ENCODE peak calls at places on chromosomes 7 and 10, in nine cellular contexts. X, A, N, Y, O, R, M, P and V are unnamed samples. For H3K27me3, the result is how much of the 10 kb centered on the place peaks cover.

GRCh38 chr7:131188367-131189339 is 139.0 kb upstream of the MKLN1 start:
- DNase-seq in X (peak), A (peak), N (peak), Y (peak), O (peak), R (no peak), M (peak), P (peak), V (peak)

GRCh38 chr10:974785-975074 is 13.5 kb upstream of the GTPBP4 start:
- DNase-seq in X (no peak), A (no peak), N (no peak), Y (no peak), O (no peak), R (no peak), M (no peak), P (no peak), V (no peak)

GRCh38 chr10:119238577-119238976 is 31.2 kb downstream of the GRK5 start:
- DNase-seq in X (no peak), A (peak), N (no peak), Y (no peak), O (no peak), R (no peak), M (no peak), P (no peak), V (no peak)

GRCh38 chr10:3526721-3527120 is 258.3 kb downstream of the KLF6 start:
- DNase-seq in X (no peak), A (peak), N (peak), Y (no peak), O (no peak), R (no peak), M (no peak), P (peak), V (no peak)

GRCh38 chr7:158186406-158186805 is 401.2 kb downstream of the PTPRN2 start:
- DNase-seq in X (no peak), A (no peak), N (no peak), Y (no peak), O (no peak), R (no peak), M (no peak), P (no peak), V (no peak)

GRCh38 chr10:119625570-119626280 is 25.5 kb upstream of the BAG3 start:
- DNase-seq in X (no peak), A (no peak), N (no peak), Y (no peak), O (no peak), R (no peak), M (no peak), P (no peak), V (no peak)

GRCh38 chr10:24858244-24858907 is 94.0 kb downstream of the PRTFDC1 start:
- DNase-seq in X (peak), A (peak), N (peak), Y (no peak), O (no peak), R (peak), M (no peak), P (no peak), V (peak)

GRCh38 chr10:3568983-3569382 is 216.0 kb downstream of the KLF6 start:
- DNase-seq in X (no peak), A (no peak), N (no peak), Y (no peak), O (no peak), R (no peak), M (no peak), P (no peak), V (no peak)

GRCh38 chr10:127905623-127906261 is 1.2 kb upstream of the PTPRE start:
- DNase-seq in X (no peak), A (no peak), N (no peak), Y (no peak), O (no peak), R (no peak), M (no peak), P (no peak), V (no peak)

GRCh38 chr7:114942443-114943175 is 20.7 kb downstream of the MDFIC start:
- DNase-seq in X (no peak), A (no peak), N (no peak), Y (no peak), O (no peak), R (no peak), M (no peak), P (no peak), V (no peak)

GRCh38 chr7:36391436-36392198 is 2.0 kb downstream of the ANLN start:
- DNase-seq in X (peak), A (no peak), N (no peak), Y (no peak), O (no peak), R (no peak), M (peak), P (no peak), V (peak)

GRCh38 chr7:89023146-89023545 is 227.6 kb upstream of the TEX47 start:
- DNase-seq in X (no peak), A (peak), N (no peak), Y (no peak), O (no peak), R (no peak), M (no peak), P (no peak), V (no peak)

GRCh38 chr10:130411496-130412070 is 275.4 kb downstream of the GLRX3 start:
- DNase-seq in X (no peak), A (no peak), N (no peak), Y (no peak), O (no peak), R (no peak), M (no peak), P (no peak), V (no peak)

GRCh38 chr7:80307251-80307856 is 172.7 kb downstream of the GNAI1 start:
- DNase-seq in X (peak), A (peak), N (peak), Y (no peak), O (no peak), R (no peak), M (no peak), P (peak), V (no peak)

GRCh38 chr10:77139145-77139692 is 498.4 kb downstream of the KCNMA1 start:
- DNase-seq in X (no peak), A (no peak), N (no peak), Y (no peak), O (no peak), R (no peak), M (no peak), P (no peak), V (no peak)

GRCh38 chr7:17500718-17501117 is 202.3 kb downstream of the AHR start:
- DNase-seq in X (no peak), A (no peak), N (no peak), Y (no peak), O (no peak), R (no peak), M (no peak), P (no peak), V (no peak)

GRCh38 chr10:69218831-69219230 is 1.3 kb upstream of the HKDC1 start:
- DNase-seq in X (peak), A (no peak), N (peak), Y (no peak), O (no peak), R (no peak), M (no peak), P (no peak), V (no peak)

GRCh38 chr7:128217972-128218652 is 23.0 kb upstream of the LEP start:
- DNase-seq in X (no peak), A (peak), N (peak), Y (peak), O (no peak), R (peak), M (no peak), P (no peak), V (no peak)

GRCh38 chr10:84328303-84329093 is at the start of gene CCSER2:
- DNase-seq in X (peak), A (peak), N (peak), Y (peak), O (peak), R (peak), M (no peak), P (peak), V (peak)

GRCh38 chr10:18500576-18500975 is 150.8 kb downstream of the NSUN6 start:
- DNase-seq in X (no peak), A (no peak), N (no peak), Y (no peak), O (no peak), R (no peak), M (no peak), P (no peak), V (no peak)

GRCh38 chr7:128106840-128107239 is 75.6 kb upstream of the LRRC4 start:
- DNase-seq in X (no peak), A (no peak), N (no peak), Y (no peak), O (no peak), R (no peak), M (no peak), P (no peak), V (no peak)

GRCh38 chr10:5553400-5554170 is 28.8 kb downstream of the CALML3 start:
- DNase-seq in X (no peak), A (no peak), N (no peak), Y (no peak), O (no peak), R (no peak), M (no peak), P (no peak), V (no peak)

GRCh38 chr10:34262965-34263364 is 552.1 kb downstream of the PARD3 start:
- DNase-seq in X (no peak), A (no peak), N (no peak), Y (peak), O (no peak), R (peak), M (no peak), P (no peak), V (no peak)

DNA sequence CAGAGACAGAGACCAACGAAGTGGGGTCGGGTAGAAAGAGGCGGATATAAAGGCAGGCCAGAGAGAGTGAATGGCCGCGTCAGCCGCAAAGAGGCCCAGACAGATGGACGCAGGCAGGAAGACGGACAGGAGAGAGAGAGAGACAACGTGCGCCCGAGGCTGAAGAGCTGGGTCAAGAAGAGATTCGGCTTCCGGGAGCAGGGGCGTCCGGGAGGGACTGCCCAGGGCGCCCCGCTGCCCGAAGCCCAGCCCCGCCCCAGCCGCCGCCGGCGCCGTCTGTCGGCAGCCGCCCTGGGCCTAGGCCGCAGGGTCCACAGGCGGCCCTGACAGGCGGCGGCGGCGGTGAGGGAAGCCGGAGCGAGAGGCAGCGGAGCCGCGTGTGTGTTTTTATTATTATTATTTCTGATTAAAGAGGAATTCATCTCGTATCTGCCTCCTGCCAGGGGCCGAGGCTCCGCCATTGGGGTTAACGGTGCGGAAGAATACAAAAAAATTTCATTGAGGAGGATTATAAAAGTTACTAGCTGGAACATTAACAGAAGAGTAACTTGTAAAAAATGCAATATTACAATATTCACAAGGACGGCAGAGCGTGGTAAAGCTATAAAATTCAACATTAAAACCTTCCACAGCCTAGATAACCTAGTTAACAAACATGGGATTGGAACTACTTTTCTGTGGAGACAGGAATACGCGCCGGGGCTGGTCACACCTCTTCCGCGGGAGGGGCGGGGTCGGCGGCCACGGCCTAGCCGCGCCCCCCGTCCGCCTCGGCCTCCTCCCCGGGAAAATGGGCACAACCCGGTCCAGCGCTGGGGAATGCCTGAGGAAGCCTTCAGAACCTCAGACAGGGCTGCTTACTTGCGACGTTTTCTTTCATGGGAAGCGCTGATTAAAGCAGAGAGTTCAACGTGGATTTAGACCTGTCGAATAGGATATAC is 29.7 kb upstream of the PAX2 start:
- DNase-seq in X (no peak), A (no peak), N (no peak), Y (no peak), O (no peak), R (peak), M (no peak), P (no peak), V (no peak)
- TF ChIP-seq EZH2 in X (peak), A (peak), N (peak), Y (no peak), O (no peak), R (peak), M (no peak), P (peak), V (no peak)

DNA sequence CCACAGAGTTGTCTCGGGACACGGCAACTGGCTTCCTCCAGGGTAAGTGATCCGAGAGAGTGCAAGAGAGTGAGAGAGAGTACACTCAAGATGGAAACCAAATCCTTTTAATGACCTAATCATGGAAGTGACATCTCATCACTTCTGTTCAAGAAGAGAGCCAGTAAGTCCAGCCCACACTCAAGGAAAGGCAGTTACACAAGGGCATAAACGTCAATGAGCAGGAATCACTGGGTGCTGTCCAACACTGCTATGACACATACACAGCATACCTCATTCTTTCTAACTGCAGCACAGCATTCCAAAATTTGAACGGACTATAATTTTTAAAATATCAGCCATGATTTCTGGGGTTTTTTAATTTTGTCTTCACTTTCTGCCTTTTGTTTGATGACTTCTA is 29.3 kb upstream of the OSBPL3 start:
- DNase-seq in X (peak), A (peak), N (peak), Y (no peak), O (no peak), R (no peak), M (no peak), P (no peak), V (no peak)
- H3K27me3 ChIP-seq in X (under half), A (under half), N (under half), Y (under half), O (under half), R (under half), M (under half), P (under half), V (under half)

GRCh38 chr10:121572857-121573540 is 25.2 kb downstream of the FGFR2 start:
- DNase-seq in X (no peak), A (no peak), N (no peak), Y (no peak), O (no peak), R (no peak), M (no peak), P (no peak), V (no peak)
- TF ChIP-seq EZH2 in X (no peak), A (no peak), N (no peak), Y (no peak), O (no peak), R (no peak), M (no peak), P (no peak), V (no peak)

GRCh38 chr7:155381852-155382801 is 75.8 kb upstream of the EN2 start:
- DNase-seq in X (no peak), A (no peak), N (peak), Y (no peak), O (no peak), R (peak), M (no peak), P (no peak), V (no peak)

GRCh38 chr7:155382802-155383171 is 75.1 kb upstream of the EN2 start:
- DNase-seq in X (no peak), A (no peak), N (no peak), Y (no peak), O (no peak), R (no peak), M (no peak), P (no peak), V (no peak)

GRCh38 chr7:155384751-155385150 is 73.2 kb upstream of the EN2 start:
- DNase-seq in X (no peak), A (no peak), N (no peak), Y (no peak), O (no peak), R (no peak), M (no peak), P (no peak), V (no peak)

GRCh38 chr7:155386608-155387007 is 71.3 kb upstream of the EN2 start:
- DNase-seq in X (no peak), A (no peak), N (no peak), Y (no peak), O (no peak), R (no peak), M (no peak), P (no peak), V (no peak)

GRCh38 chr7:155383756-155384491 is 74.0 kb upstream of the EN2 start:
- DNase-seq in X (no peak), A (no peak), N (no peak), Y (peak), O (no peak), R (no peak), M (no peak), P (no peak), V (no peak)
- H3K27me3 ChIP-seq in X (under half), A (under half), N (half or more), Y (under half), O (under half), R (half or more), M (under half), P (half or more), V (half or more)

DNA sequence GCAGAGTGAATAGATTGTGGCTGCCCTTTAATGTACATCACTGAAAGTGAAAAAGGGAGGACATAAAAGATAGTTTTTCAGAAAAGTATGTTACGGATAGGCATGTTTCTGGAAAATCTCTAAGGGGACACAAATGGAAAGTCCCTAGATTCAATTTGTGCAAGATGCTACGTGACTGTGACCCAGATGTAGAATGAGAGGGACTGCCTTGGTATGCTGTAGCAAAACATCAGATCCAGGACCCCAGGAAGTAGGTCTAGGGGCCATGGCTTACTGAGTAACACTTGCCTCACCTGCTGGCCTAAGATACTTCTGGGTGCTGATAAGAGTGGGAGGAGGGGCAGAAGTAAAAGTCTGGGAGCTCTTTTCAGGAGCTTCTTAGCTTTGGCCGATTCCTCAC is 191.2 kb upstream of the PHYHIPL start:
- DNase-seq in X (no peak), A (no peak), N (no peak), Y (no peak), O (no peak), R (no peak), M (no peak), P (no peak), V (no peak)
- TF ChIP-seq EZH2 in X (no peak), A (no peak), N (no peak), Y (no peak), O (no peak), R (no peak), M (no peak), P (no peak), V (no peak)

GRCh38 chr10:101289541-101289940 is 60.3 kb upstream of the LBX1 start:
- DNase-seq in X (no peak), A (no peak), N (no peak), Y (no peak), O (no peak), R (no peak), M (no peak), P (no peak), V (no peak)
- H3K27me3 ChIP-seq in X (under half), A (under half), N (half or more), Y (under half), O (under half), R (half or more), M (under half), P (half or more), V (under half)

GRCh38 chr10:124606822-124607221 is 137.4 kb downstream of the FAM53B start:
- DNase-seq in X (no peak), A (no peak), N (no peak), Y (no peak), O (no peak), R (no peak), M (no peak), P (no peak), V (no peak)
- TF ChIP-seq EZH2 in X (no peak), A (no peak), N (no peak), Y (no peak), O (no peak), R (no peak), M (no peak), P (no peak), V (no peak)

DNA sequence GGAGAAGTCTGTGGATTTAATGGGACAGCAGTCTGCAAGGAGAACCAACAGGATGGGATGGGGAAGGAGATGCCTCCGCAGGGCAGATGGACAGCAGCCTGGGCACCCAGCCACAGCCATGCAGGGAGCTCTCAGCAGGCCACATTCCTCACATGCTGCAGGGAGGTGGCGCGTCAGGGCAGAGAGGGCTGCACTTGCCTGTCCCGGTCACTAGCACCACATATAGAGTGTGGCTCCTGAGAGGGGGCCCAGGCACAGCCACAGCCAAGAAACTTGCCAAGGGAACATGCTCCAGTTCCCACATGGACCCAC is 86.8 kb upstream of the ZMIZ1 start:
- DNase-seq in X (no peak), A (peak), N (no peak), Y (peak), O (no peak), R (no peak), M (no peak), P (no peak), V (no peak)
- H3K27me3 ChIP-seq in X (under half), A (under half), N (under half), Y (under half), O (under half), R (under half), M (under half), P (under half), V (under half)